ENCODE peak calls at places on chromosomes 11 and 22, in four cellular contexts. One of them, this sample, is unnamed.

GRCh38 chr11:34263462-34264186 is 94.2 kb downstream of the ABTB2 start:
- DNase-seq in IMR-90: peak
- DNase-seq in K562: no peak
- DNase-seq in GM12878: no peak
- DNase-seq in this sample: no peak

GRCh38 chr11:120329556-120329955 is 4.5 kb downstream of the TLCD5 start:
- DNase-seq in IMR-90: no peak
- DNase-seq in K562: no peak
- DNase-seq in GM12878: no peak
- DNase-seq in this sample: no peak

GRCh38 chr22:19429950-19430889 is 1.3 kb downstream of the HIRA start:
- DNase-seq in IMR-90: peak
- DNase-seq in K562: peak
- DNase-seq in GM12878: no peak
- DNase-seq in this sample: peak

GRCh38 chr11:74611369-74611861 is 19.0 kb downstream of the POLD3 start:
- DNase-seq in IMR-90: peak
- DNase-seq in K562: no peak
- DNase-seq in GM12878: no peak
- DNase-seq in this sample: peak

GRCh38 chr11:86202013-86202336 is 42.6 kb upstream of the EED start:
- DNase-seq in IMR-90: no peak
- DNase-seq in K562: no peak
- DNase-seq in GM12878: no peak
- DNase-seq in this sample: no peak

GRCh38 chr11:103682318-103683184 is 353.9 kb upstream of the DDI1 start:
- DNase-seq in IMR-90: peak
- DNase-seq in K562: peak
- DNase-seq in GM12878: peak
- DNase-seq in this sample: peak

GRCh38 chr11:35042265-35042664 is 96.7 kb upstream of the CD44 start:
- DNase-seq in IMR-90: no peak
- DNase-seq in K562: no peak
- DNase-seq in GM12878: no peak
- DNase-seq in this sample: no peak

GRCh38 chr22:17633217-17633997 is 4.9 kb upstream of the ATP6V1E1 start:
- DNase-seq in IMR-90: peak
- DNase-seq in K562: peak
- DNase-seq in GM12878: no peak
- DNase-seq in this sample: no peak

GRCh38 chr11:15418887-15419286 is 304.2 kb downstream of the INSC start:
- DNase-seq in IMR-90: no peak
- DNase-seq in K562: no peak
- DNase-seq in GM12878: no peak
- DNase-seq in this sample: no peak

GRCh38 chr11:2185324-2186085 is 13.9 kb upstream of the TH start:
- DNase-seq in IMR-90: no peak
- DNase-seq in K562: no peak
- DNase-seq in GM12878: no peak
- DNase-seq in this sample: no peak

GRCh38 chr11:10605941-10606381 is 37.5 kb upstream of the LYVE1 start:
- DNase-seq in IMR-90: peak
- DNase-seq in K562: no peak
- DNase-seq in GM12878: no peak
- DNase-seq in this sample: peak

GRCh38 chr22:34903416-34903815 is 162.5 kb upstream of the ISX start:
- DNase-seq in IMR-90: no peak
- DNase-seq in K562: no peak
- DNase-seq in GM12878: no peak
- DNase-seq in this sample: no peak

GRCh38 chr22:21650280-21650679 is 8.2 kb downstream of the SDF2L1 start:
- DNase-seq in IMR-90: no peak
- DNase-seq in K562: no peak
- DNase-seq in GM12878: no peak
- DNase-seq in this sample: no peak

GRCh38 chr11:123166095-123166559 is 28.9 kb downstream of the CLMP start:
- DNase-seq in IMR-90: peak
- DNase-seq in K562: peak
- DNase-seq in GM12878: no peak
- DNase-seq in this sample: no peak

GRCh38 chr22:19457828-19458428 is 10.4 kb upstream of the C22orf39 start:
- DNase-seq in IMR-90: no peak
- DNase-seq in K562: no peak
- DNase-seq in GM12878: no peak
- DNase-seq in this sample: no peak

GRCh38 chr11:30914143-30914762 is 328.1 kb upstream of the MPPED2 start:
- DNase-seq in IMR-90: peak
- DNase-seq in K562: no peak
- DNase-seq in GM12878: no peak
- DNase-seq in this sample: peak

GRCh38 chr11:112025682-112026081 is 474 bp downstream of the DLAT start:
- DNase-seq in IMR-90: peak
- DNase-seq in K562: no peak
- DNase-seq in GM12878: no peak
- DNase-seq in this sample: peak

GRCh38 chr11:9862981-9863380 is 199.1 kb downstream of the SWAP70 start:
- DNase-seq in IMR-90: no peak
- DNase-seq in K562: no peak
- DNase-seq in GM12878: no peak
- DNase-seq in this sample: peak

DNA sequence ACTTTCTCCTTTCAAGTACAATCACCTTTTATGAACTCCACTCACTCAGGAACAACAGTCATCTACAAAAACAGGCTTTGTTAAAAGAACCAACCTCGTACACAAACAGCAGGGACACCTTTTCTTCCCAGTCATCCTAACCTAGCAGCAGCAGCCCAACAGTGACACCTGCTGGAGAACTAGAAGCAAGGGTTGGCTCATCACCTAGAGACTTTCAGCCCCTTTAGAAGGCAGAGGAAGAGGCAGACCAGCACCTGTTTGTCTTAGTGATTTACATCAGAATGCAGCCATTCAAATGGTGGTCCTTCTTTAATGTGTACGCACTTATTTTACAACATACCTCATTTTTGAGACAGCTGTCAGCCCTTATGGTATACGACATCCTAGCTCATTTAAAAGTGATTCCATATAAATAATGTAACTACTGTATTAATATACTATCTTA is 56.0 kb downstream of the AMBRA1 start:
- DNase-seq in IMR-90: peak
- DNase-seq in K562: peak
- DNase-seq in GM12878: no peak
- DNase-seq in this sample: peak
- TF ChIP-seq FOS in IMR-90: no peak
- TF ChIP-seq FOS in K562: no peak
- TF ChIP-seq FOS in GM12878: no peak
- TF ChIP-seq FOS in this sample: no peak

GRCh38 chr22:38238519-38239051 is 34.2 kb downstream of the TMEM184B start:
- DNase-seq in IMR-90: peak
- DNase-seq in K562: no peak
- DNase-seq in GM12878: no peak
- DNase-seq in this sample: no peak
- TF ChIP-seq FOS in IMR-90: no peak
- TF ChIP-seq FOS in K562: no peak
- TF ChIP-seq FOS in GM12878: no peak
- TF ChIP-seq FOS in this sample: no peak

GRCh38 chr22:45551310-45552016 is 48.8 kb downstream of the FBLN1 start:
- DNase-seq in IMR-90: no peak
- DNase-seq in K562: no peak
- DNase-seq in GM12878: no peak
- DNase-seq in this sample: no peak
- TF ChIP-seq FOS in IMR-90: no peak
- TF ChIP-seq FOS in K562: no peak
- TF ChIP-seq FOS in GM12878: no peak
- TF ChIP-seq FOS in this sample: no peak

DNA sequence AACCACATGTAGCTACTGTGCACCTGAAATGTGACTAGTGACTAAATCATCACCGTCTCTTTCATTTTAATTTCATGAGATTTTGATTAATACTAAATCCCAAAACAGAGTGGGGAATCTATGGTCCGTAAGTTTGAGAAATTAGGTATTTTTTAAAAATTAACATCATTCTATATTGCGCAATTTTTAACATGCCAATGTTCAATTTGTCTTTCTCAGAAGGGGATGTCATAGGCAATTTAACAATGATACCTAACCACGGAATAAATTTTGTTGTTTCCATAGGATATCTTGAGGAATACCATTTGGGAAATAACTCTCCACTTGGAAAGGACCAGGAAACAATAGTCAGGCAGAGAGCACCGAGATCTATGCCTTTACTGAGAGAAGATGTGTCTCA is 267.7 kb downstream of the FAM76B start:
- DNase-seq in IMR-90: no peak
- DNase-seq in K562: no peak
- DNase-seq in GM12878: no peak
- DNase-seq in this sample: no peak
- TF ChIP-seq FOS in IMR-90: no peak
- TF ChIP-seq FOS in K562: no peak
- TF ChIP-seq FOS in GM12878: no peak
- TF ChIP-seq FOS in this sample: no peak

GRCh38 chr11:64209563-64209843 is 3.0 kb downstream of the FERMT3 start:
- DNase-seq in IMR-90: no peak
- DNase-seq in K562: no peak
- DNase-seq in GM12878: no peak
- DNase-seq in this sample: no peak

GRCh38 chr11:64210301-64211020 is 3.9 kb downstream of the FERMT3 start:
- DNase-seq in IMR-90: no peak
- DNase-seq in K562: no peak
- DNase-seq in GM12878: no peak
- DNase-seq in this sample: no peak

GRCh38 chr11:64208796-64209562 is 2.5 kb downstream of the FERMT3 start:
- DNase-seq in IMR-90: no peak
- DNase-seq in K562: no peak
- DNase-seq in GM12878: no peak
- DNase-seq in this sample: no peak

GRCh38 chr11:64208086-64208795 is 1.7 kb downstream of the FERMT3 start:
- DNase-seq in IMR-90: no peak
- DNase-seq in K562: no peak
- DNase-seq in GM12878: no peak
- DNase-seq in this sample: no peak

GRCh38 chr11:64211181-64211872 is 4.8 kb downstream of the FERMT3 start:
- DNase-seq in IMR-90: no peak
- DNase-seq in K562: no peak
- DNase-seq in GM12878: no peak
- DNase-seq in this sample: no peak
- TF ChIP-seq FOS in IMR-90: no peak
- TF ChIP-seq FOS in K562: no peak
- TF ChIP-seq FOS in GM12878: no peak
- TF ChIP-seq FOS in this sample: no peak

GRCh38 chr11:68004551-68005335 is 846 bp upstream of the UNC93B1 start:
- DNase-seq in IMR-90: no peak
- DNase-seq in K562: no peak
- DNase-seq in GM12878: no peak
- DNase-seq in this sample: no peak

GRCh38 chr11:67999704-68000103 is 4.2 kb downstream of the UNC93B1 start:
- DNase-seq in IMR-90: no peak
- DNase-seq in K562: no peak
- DNase-seq in GM12878: no peak
- DNase-seq in this sample: no peak

GRCh38 chr11:68003846-68004550 is at the start of gene UNC93B1:
- DNase-seq in IMR-90: peak
- DNase-seq in K562: peak
- DNase-seq in GM12878: peak
- DNase-seq in this sample: peak

GRCh38 chr11:68002575-68002942 is 1.3 kb downstream of the UNC93B1 start:
- DNase-seq in IMR-90: no peak
- DNase-seq in K562: no peak
- DNase-seq in GM12878: no peak
- DNase-seq in this sample: no peak

GRCh38 chr11:68002943-68003845 is 703 bp downstream of the UNC93B1 start:
- DNase-seq in IMR-90: no peak
- DNase-seq in K562: peak
- DNase-seq in GM12878: no peak
- DNase-seq in this sample: no peak
- TF ChIP-seq FOS in IMR-90: no peak
- TF ChIP-seq FOS in K562: no peak
- TF ChIP-seq FOS in GM12878: no peak
- TF ChIP-seq FOS in this sample: no peak

DNA sequence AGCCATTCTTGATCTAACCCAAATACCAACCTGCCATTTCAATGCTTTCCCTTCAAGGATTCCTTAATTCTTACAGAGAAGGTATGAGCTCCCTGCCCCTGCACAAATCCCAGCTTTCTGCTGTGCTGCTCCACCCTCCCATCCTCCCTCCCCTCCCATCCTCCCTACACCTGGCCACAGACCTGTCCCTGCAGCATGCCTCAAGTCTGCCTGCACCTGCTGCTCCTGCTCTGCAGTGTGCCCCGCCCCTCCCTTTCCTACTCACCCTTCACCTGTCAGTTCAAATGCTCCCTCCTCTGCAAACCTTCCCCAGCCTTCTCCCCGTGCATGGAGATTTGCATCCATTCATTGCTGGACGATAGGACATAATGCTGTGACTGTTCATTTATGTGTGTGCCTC is 139.9 kb upstream of the NARS2 start:
- DNase-seq in IMR-90: no peak
- DNase-seq in K562: no peak
- DNase-seq in GM12878: no peak
- DNase-seq in this sample: no peak
- TF ChIP-seq FOS in IMR-90: no peak
- TF ChIP-seq FOS in K562: no peak
- TF ChIP-seq FOS in GM12878: no peak
- TF ChIP-seq FOS in this sample: no peak

GRCh38 chr22:25448435-25449051 is 115.9 kb upstream of the GRK3 start:
- DNase-seq in IMR-90: peak
- DNase-seq in K562: peak
- DNase-seq in GM12878: no peak
- DNase-seq in this sample: peak
- TF ChIP-seq FOS in IMR-90: no peak
- TF ChIP-seq FOS in K562: no peak
- TF ChIP-seq FOS in GM12878: no peak
- TF ChIP-seq FOS in this sample: no peak

This sample was measured in endothelial cell of umbilical vein.